ENCODE peak calls at places on chromosomes 1 and 21, in eight cellular contexts. N is activated CD8-positive, alpha-beta memory T cell treated with anti-CD3 and anti-CD28 coated beads, Interleukin-2, amount 10 ng/mL, durations not matched to agents 7 days and 5 days; U is ureter; O is ovary; A is LoVo; P is Panc1; Q is kidney glomerular epithelial cell; L is fibroblast of the aortic adventitia. I is an unnamed sample.

GRCh38 chr1:41483960-41484844 is at the start of gene EDN2:
- DNase-seq in U (peak; percentile 85), A (peak; percentile 77), L (no peak), O (no peak), Q (peak; percentile 33), P (no peak), N (no peak), I (no peak)

GRCh38 chr1:27868932-27869718 is 3.2 kb upstream of the THEMIS2 start:
- DNase-seq in U (no peak), O (no peak), A (no peak), Q (no peak), L (no peak), N (peak; percentile 87), P (no peak), I (no peak)

GRCh38 chr1:109793486-109794318 is 30.0 kb upstream of the EPS8L3 start:
- DNase-seq in Q (peak; percentile 95), L (peak; percentile 70), N (peak; percentile 46), P (no peak), U (peak; percentile 54), O (no peak), A (peak; percentile 77), I (no peak)

GRCh38 chr1:43423672-43424550 is 29.8 kb downstream of the HYI start:
- DNase-seq in A (peak; percentile 40), N (no peak), O (no peak), Q (no peak), P (no peak), U (no peak), L (no peak), I (no peak)

GRCh38 chr1:164637461-164638375 is 78.7 kb downstream of the PBX1 start:
- DNase-seq in P (no peak), O (no peak), N (no peak), Q (peak; percentile 58), A (no peak), L (peak; percentile 72), U (no peak), I (peak; percentile 62)

GRCh38 chr1:63326106-63326472 is 3.7 kb downstream of the FOXD3 start:
- DNase-seq in A (no peak), O (no peak), U (no peak), L (no peak), Q (no peak), N (no peak), P (no peak), I (no peak)

GRCh38 chr1:1371741-1372711 is 3.0 kb downstream of the AURKAIP1 start:
- DNase-seq in Q (peak; percentile 9), P (peak; percentile 32), U (peak; percentile 70), O (peak; percentile 81), L (peak; percentile 54), N (peak; percentile 87), A (peak; percentile 37), I (no peak)

GRCh38 chr1:20751462-20751990 is 19.0 kb upstream of the SH2D5 start:
- DNase-seq in Q (no peak), N (no peak), P (no peak), O (no peak), U (no peak), L (no peak), A (no peak), I (no peak)

GRCh38 chr21:45938453-45938755 is 43.2 kb upstream of the COL6A1 start:
- DNase-seq in O (no peak), A (no peak), N (no peak), P (no peak), U (no peak), L (no peak), Q (no peak), I (no peak)

GRCh38 chr1:101316276-101316675 is 79.5 kb downstream of the S1PR1 start:
- DNase-seq in L (no peak), A (no peak), O (no peak), Q (no peak), P (no peak), U (no peak), N (no peak), I (no peak)

I was measured in globus pallidus.